ENCODE peak calls at places on chromosomes 4 and X, in six cellular contexts. N is suprapubic skin, A is ascending aorta, Y is colonic mucosa, M is A549, R is left ventricle myocardium inferior. T is an unnamed sample.

GRCh38 chr4:158236304-158237030 is 26.2 kb downstream of the TMEM144 start:
- DNase-seq in N (no peak), A (no peak), Y (no peak), M (no peak), R (no peak), T (no peak)

GRCh38 chrX:22575161-22575845 is 302.6 kb downstream of the CBLL2 start:
- DNase-seq in N (no peak), A (no peak), Y (no peak), M (no peak), R (no peak), T (no peak)

GRCh38 chrX:39749135-39749534 is 348.6 kb downstream of the BCOR start:
- DNase-seq in N (no peak), A (no peak), Y (no peak), M (no peak), R (no peak), T (no peak)

GRCh38 chrX:22760513-22761057 is 239.2 kb upstream of the DDX53 start:
- DNase-seq in N (no peak), A (no peak), Y (no peak), M (no peak), R (no peak), T (no peak)

GRCh38 chrX:119507206-119507605 is 39.0 kb downstream of the SLC25A5 start:
- DNase-seq in N (no peak), A (no peak), Y (no peak), M (no peak), R (no peak), T (no peak)

GRCh38 chr4:2266181-2266580 is 4.3 kb upstream of the MXD4 start:
- DNase-seq in N (no peak), A (no peak), Y (peak; percentile 55), M (no peak), R (peak; percentile 85), T (peak; percentile 100)

GRCh38 chrX:15567886-15568616 is 32.7 kb downstream of the ACE2 start:
- DNase-seq in N (no peak), A (no peak), Y (no peak), M (peak; percentile 9), R (no peak), T (no peak)

GRCh38 chrX:28398352-28398751 is 188.9 kb upstream of the IL1RAPL1 start:
- DNase-seq in N (no peak), A (no peak), Y (no peak), M (no peak), R (no peak), T (no peak)

GRCh38 chr4:189001283-189001970 is 862.2 kb downstream of the TRIML1 start:
- DNase-seq in N (no peak), A (no peak), Y (no peak), M (no peak), R (no peak), T (no peak)

GRCh38 chr4:186203391-186203802 is 12.0 kb downstream of the CYP4V2 start:
- DNase-seq in N (no peak), A (no peak), Y (no peak), M (no peak), R (no peak), T (peak; percentile 1)

GRCh38 chrX:39309721-39310152 is 508.5 kb downstream of the MID1IP1 start:
- DNase-seq in N (no peak), A (no peak), Y (no peak), M (peak; percentile 1), R (peak; percentile 18), T (no peak)

GRCh38 chr4:41613362-41613761 is 75.4 kb downstream of the LIMCH1 start:
- DNase-seq in N (no peak), A (no peak), Y (peak; percentile 19), M (no peak), R (no peak), T (no peak)

GRCh38 chr4:87633239-87633638 is 16.8 kb upstream of the DMP1 start:
- DNase-seq in N (no peak), A (no peak), Y (no peak), M (peak; percentile 2), R (no peak), T (no peak)

GRCh38 chrX:1537031-1537715 is at the start of gene P2RY8:
- DNase-seq in N (peak; percentile 79), A (peak; percentile 31), Y (peak; percentile 56), M (peak; percentile 64), R (peak; percentile 49), T (no peak)

GRCh38 chr4:5738061-5738460 is 27.1 kb downstream of the EVC start:
- DNase-seq in N (no peak), A (no peak), Y (no peak), M (no peak), R (no peak), T (no peak)

GRCh38 chr4:94978904-94979303 is 221.1 kb downstream of the BMPR1B start:
- DNase-seq in N (no peak), A (no peak), Y (no peak), M (no peak), R (no peak), T (no peak)

DNA sequence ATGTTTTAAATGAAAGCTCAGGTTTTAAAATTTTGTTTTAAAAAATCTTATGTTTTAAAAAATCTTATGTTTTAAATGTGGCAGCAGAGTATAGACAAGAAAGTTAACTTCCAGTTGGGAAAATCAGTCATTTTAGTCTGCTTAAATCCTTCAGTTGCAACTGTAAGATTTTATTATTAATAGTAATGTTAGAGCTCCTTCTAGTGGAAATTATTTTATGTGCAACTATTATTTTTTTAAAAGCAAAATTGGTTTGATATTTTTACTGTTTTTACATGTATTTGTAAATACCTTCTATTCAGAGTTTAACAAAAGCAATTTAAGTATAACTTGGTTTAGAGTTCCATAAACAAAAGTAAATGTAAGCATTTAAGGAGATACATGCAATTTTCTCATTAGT is 8.5 kb upstream of the NUDT6 start:
- DNase-seq in N (no peak), A (no peak), Y (no peak), M (no peak), R (no peak), T (no peak)
- TF ChIP-seq CTCF in N (peak; percentile 18), A (peak; percentile 55), Y (peak; percentile 56), M (peak; percentile 51), R (peak; percentile 70), T (peak; percentile 64)

GRCh38 chrX:9758239-9758638 is 7.4 kb downstream of the GPR143 start:
- DNase-seq in N (no peak), A (no peak), Y (no peak), M (no peak), R (no peak), T (no peak)
- H3K4me1 ChIP-seq in N (no peaks in the 10 kb centered on the region), A (no peaks in the 10 kb centered on the region), Y (no peaks in the 10 kb centered on the region), M (no peaks in the 10 kb centered on the region), R (no peaks in the 10 kb centered on the region), T (no peaks in the 10 kb centered on the region)

GRCh38 chr4:98199247-98199646 is 56.0 kb upstream of the STPG2 start:
- DNase-seq in N (no peak), A (no peak), Y (no peak), M (no peak), R (peak; percentile 17), T (no peak)
- TF ChIP-seq CTCF in N (no peak), A (no peak), Y (no peak), M (no peak), R (peak; percentile 56), T (peak; percentile 18)

DNA sequence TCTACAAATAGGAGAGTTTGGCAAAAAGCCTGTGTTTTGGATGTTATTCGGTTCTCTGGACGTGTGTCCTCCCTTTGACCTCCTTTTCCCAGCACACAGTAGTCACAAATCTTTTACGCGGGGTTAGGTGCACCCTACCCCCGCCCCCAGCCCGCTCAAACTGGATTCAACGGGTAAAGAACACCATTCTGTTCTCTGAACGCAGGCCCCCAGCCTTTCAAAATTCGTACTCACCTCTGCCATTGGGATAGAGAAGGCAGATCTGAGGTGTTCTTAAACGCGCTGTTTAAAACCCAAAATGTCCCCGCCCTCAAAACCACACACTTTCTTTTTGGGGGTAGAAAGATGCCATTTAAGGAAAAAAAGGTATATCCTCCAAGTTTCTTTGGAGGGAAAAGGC is 2.7 kb downstream of the LEF1 start:
- DNase-seq in N (no peak), A (no peak), Y (no peak), M (no peak), R (no peak), T (no peak)
- H3K4me1 ChIP-seq in N (peaks cover 30% of the 10 kb centered on the region), A (peaks cover 21% of the 10 kb centered on the region), Y (no peaks in the 10 kb centered on the region), M (peaks cover 10% of the 10 kb centered on the region), R (peaks cover 28% of the 10 kb centered on the region), T (peaks cover 17% of the 10 kb centered on the region)

DNA sequence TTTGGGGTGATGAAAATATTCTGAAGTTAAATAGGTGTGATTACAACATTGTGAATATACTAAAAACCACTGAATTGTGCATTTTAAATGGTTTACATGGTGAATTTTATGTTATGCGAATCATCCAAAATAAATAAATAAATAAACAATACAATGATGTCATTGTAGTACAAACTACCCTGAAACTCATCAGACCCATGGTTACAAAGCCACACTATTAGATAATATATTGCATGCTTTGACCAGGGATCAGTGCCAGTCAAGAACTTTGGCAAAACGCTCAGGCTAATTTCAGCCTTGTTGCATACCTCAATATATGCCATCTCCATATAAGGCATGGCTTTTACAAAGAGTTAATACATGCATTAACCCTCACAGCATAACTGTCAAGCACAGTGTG is 45.5 kb upstream of the XIAP start:
- DNase-seq in N (no peak), A (no peak), Y (no peak), M (no peak), R (no peak), T (peak; percentile 6)
- TF ChIP-seq CTCF in N (no peak), A (no peak), Y (no peak), M (no peak), R (no peak), T (no peak)